ENCODE peak calls at places on chromosomes 11 and 22, in eight cellular contexts. One of them, this sample, is unnamed. For H3K9me3, the result is how much of the 10 kb centered on the place peaks cover.

GRCh38 chr11:45859661-45860140 is 12.4 kb downstream of the CRY2 start:
- DNase-seq in WERI-Rb-1: no peak
- DNase-seq in right lobe of liver: peak
- DNase-seq in A549: no peak
- DNase-seq in right atrium auricular region: peak
- DNase-seq in naive thymus-derived CD4-positive, alpha-beta T cell: no peak
- DNase-seq in tibial nerve: peak
- DNase-seq in effector memory CD4-positive, alpha-beta T cell: no peak
- DNase-seq in this sample: peak

GRCh38 chr22:24367841-24368240 is 59.6 kb upstream of the ADORA2A start:
- DNase-seq in effector memory CD4-positive, alpha-beta T cell: no peak
- DNase-seq in A549: no peak
- DNase-seq in tibial nerve: no peak
- DNase-seq in right lobe of liver: no peak
- DNase-seq in WERI-Rb-1: no peak
- DNase-seq in right atrium auricular region: no peak
- DNase-seq in naive thymus-derived CD4-positive, alpha-beta T cell: no peak
- DNase-seq in this sample: no peak

GRCh38 chr11:62556102-62556871 is 9.7 kb upstream of the AHNAK start:
- DNase-seq in right atrium auricular region: peak
- DNase-seq in A549: peak
- DNase-seq in right lobe of liver: no peak
- DNase-seq in effector memory CD4-positive, alpha-beta T cell: peak
- DNase-seq in naive thymus-derived CD4-positive, alpha-beta T cell: peak
- DNase-seq in WERI-Rb-1: peak
- DNase-seq in tibial nerve: peak
- DNase-seq in this sample: peak

GRCh38 chr22:19717691-19718254 is 3.5 kb downstream of the SEPTIN5 start:
- DNase-seq in right atrium auricular region: no peak
- DNase-seq in effector memory CD4-positive, alpha-beta T cell: peak
- DNase-seq in right lobe of liver: peak
- DNase-seq in tibial nerve: peak
- DNase-seq in naive thymus-derived CD4-positive, alpha-beta T cell: peak
- DNase-seq in A549: peak
- DNase-seq in WERI-Rb-1: peak
- DNase-seq in this sample: peak

GRCh38 chr11:47108214-47108613 is 68.5 kb downstream of the ARFGAP2 start:
- DNase-seq in right atrium auricular region: no peak
- DNase-seq in A549: no peak
- DNase-seq in tibial nerve: no peak
- DNase-seq in naive thymus-derived CD4-positive, alpha-beta T cell: no peak
- DNase-seq in right lobe of liver: no peak
- DNase-seq in WERI-Rb-1: no peak
- DNase-seq in effector memory CD4-positive, alpha-beta T cell: no peak
- DNase-seq in this sample: no peak

GRCh38 chr11:36454991-36455611 is 55.0 kb downstream of the TRAF6 start:
- DNase-seq in right lobe of liver: no peak
- DNase-seq in right atrium auricular region: no peak
- DNase-seq in WERI-Rb-1: no peak
- DNase-seq in tibial nerve: no peak
- DNase-seq in effector memory CD4-positive, alpha-beta T cell: no peak
- DNase-seq in naive thymus-derived CD4-positive, alpha-beta T cell: no peak
- DNase-seq in A549: no peak
- DNase-seq in this sample: no peak

GRCh38 chr11:69249641-69250502 is 44.1 kb upstream of the MYEOV start:
- DNase-seq in effector memory CD4-positive, alpha-beta T cell: no peak
- DNase-seq in A549: no peak
- DNase-seq in naive thymus-derived CD4-positive, alpha-beta T cell: no peak
- DNase-seq in WERI-Rb-1: no peak
- DNase-seq in right atrium auricular region: no peak
- DNase-seq in tibial nerve: no peak
- DNase-seq in right lobe of liver: peak
- DNase-seq in this sample: peak

GRCh38 chr11:79708319-79708928 is 267.6 kb upstream of the TENM4 start:
- DNase-seq in WERI-Rb-1: peak
- DNase-seq in tibial nerve: no peak
- DNase-seq in right lobe of liver: no peak
- DNase-seq in right atrium auricular region: no peak
- DNase-seq in naive thymus-derived CD4-positive, alpha-beta T cell: no peak
- DNase-seq in A549: peak
- DNase-seq in effector memory CD4-positive, alpha-beta T cell: no peak
- DNase-seq in this sample: no peak

GRCh38 chr11:126268361-126268707 is 361 bp downstream of the SRPRA start:
- DNase-seq in right lobe of liver: no peak
- DNase-seq in tibial nerve: no peak
- DNase-seq in naive thymus-derived CD4-positive, alpha-beta T cell: no peak
- DNase-seq in A549: peak
- DNase-seq in WERI-Rb-1: no peak
- DNase-seq in right atrium auricular region: no peak
- DNase-seq in effector memory CD4-positive, alpha-beta T cell: no peak
- DNase-seq in this sample: peak

DNA sequence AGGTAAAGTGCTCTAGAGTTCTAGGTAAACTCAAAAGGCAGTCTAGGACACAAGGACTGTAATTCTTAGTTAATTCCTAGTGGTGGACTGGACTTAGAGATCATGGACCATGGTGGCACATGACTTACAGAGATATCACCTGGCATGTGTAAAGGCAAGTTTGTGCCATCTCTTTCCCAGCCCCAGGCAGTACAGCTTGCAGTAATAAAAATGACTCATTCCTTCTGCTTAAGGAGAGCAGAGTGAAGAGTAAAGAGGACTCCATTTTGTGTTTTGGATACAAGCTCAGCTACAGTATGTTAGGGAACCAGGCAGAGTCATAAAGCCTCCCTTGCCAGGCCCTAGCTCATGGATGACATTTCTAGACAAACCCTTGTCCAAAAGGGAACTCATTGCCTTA is 629.9 kb downstream of the JRKL start:
- DNase-seq in naive thymus-derived CD4-positive, alpha-beta T cell: no peak
- DNase-seq in right lobe of liver: no peak
- DNase-seq in WERI-Rb-1: no peak
- DNase-seq in tibial nerve: no peak
- DNase-seq in A549: no peak
- DNase-seq in right atrium auricular region: no peak
- DNase-seq in effector memory CD4-positive, alpha-beta T cell: no peak
- DNase-seq in this sample: no peak
- H3K27ac ChIP-seq in naive thymus-derived CD4-positive, alpha-beta T cell: no peak
- H3K27ac ChIP-seq in right lobe of liver: no peak
- H3K27ac ChIP-seq in WERI-Rb-1: no peak
- H3K27ac ChIP-seq in tibial nerve: no peak
- H3K27ac ChIP-seq in A549: no peak
- H3K27ac ChIP-seq in right atrium auricular region: no peak
- H3K27ac ChIP-seq in effector memory CD4-positive, alpha-beta T cell: no peak
- H3K27ac ChIP-seq in this sample: no peak

DNA sequence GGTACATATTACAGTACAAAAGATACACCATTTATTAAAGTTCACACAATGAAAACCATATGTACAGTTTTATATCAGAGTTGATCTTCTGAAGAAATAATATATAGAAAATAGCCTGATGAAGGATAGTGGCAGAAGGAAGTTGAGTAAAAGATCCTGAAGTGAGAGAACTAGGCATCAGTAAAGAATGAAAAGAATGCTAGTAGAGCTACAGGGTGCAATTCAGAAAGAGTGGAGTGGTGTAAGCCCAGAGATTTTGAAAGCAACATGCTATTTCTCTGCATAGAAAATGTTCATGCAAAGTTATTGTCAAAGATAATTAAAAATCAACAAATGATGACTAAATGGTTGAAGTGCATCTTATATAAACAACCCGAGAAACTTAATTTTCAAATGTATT is 1552.7 kb upstream of the TENM4 start:
- DNase-seq in A549: no peak
- DNase-seq in naive thymus-derived CD4-positive, alpha-beta T cell: no peak
- DNase-seq in right atrium auricular region: no peak
- DNase-seq in WERI-Rb-1: no peak
- DNase-seq in tibial nerve: no peak
- DNase-seq in right lobe of liver: no peak
- DNase-seq in effector memory CD4-positive, alpha-beta T cell: no peak
- DNase-seq in this sample: no peak
- H3K4me3 ChIP-seq in A549: no peak
- H3K4me3 ChIP-seq in naive thymus-derived CD4-positive, alpha-beta T cell: no peak
- H3K4me3 ChIP-seq in right atrium auricular region: no peak
- H3K4me3 ChIP-seq in WERI-Rb-1: no peak
- H3K4me3 ChIP-seq in tibial nerve: no peak
- H3K4me3 ChIP-seq in right lobe of liver: no peak
- H3K4me3 ChIP-seq in effector memory CD4-positive, alpha-beta T cell: no peak
- H3K4me3 ChIP-seq in this sample: no peak

GRCh38 chr11:58801302-58801701 is 43.2 kb downstream of the GLYATL2 start:
- DNase-seq in WERI-Rb-1: no peak
- DNase-seq in right atrium auricular region: no peak
- DNase-seq in naive thymus-derived CD4-positive, alpha-beta T cell: no peak
- DNase-seq in tibial nerve: no peak
- DNase-seq in effector memory CD4-positive, alpha-beta T cell: no peak
- DNase-seq in A549: no peak
- DNase-seq in right lobe of liver: no peak
- DNase-seq in this sample: no peak

GRCh38 chr11:58801974-58802545 is 42.4 kb downstream of the GLYATL2 start:
- DNase-seq in tibial nerve: no peak
- DNase-seq in right lobe of liver: no peak
- DNase-seq in A549: no peak
- DNase-seq in naive thymus-derived CD4-positive, alpha-beta T cell: no peak
- DNase-seq in WERI-Rb-1: no peak
- DNase-seq in effector memory CD4-positive, alpha-beta T cell: no peak
- DNase-seq in right atrium auricular region: no peak
- DNase-seq in this sample: no peak

DNA sequence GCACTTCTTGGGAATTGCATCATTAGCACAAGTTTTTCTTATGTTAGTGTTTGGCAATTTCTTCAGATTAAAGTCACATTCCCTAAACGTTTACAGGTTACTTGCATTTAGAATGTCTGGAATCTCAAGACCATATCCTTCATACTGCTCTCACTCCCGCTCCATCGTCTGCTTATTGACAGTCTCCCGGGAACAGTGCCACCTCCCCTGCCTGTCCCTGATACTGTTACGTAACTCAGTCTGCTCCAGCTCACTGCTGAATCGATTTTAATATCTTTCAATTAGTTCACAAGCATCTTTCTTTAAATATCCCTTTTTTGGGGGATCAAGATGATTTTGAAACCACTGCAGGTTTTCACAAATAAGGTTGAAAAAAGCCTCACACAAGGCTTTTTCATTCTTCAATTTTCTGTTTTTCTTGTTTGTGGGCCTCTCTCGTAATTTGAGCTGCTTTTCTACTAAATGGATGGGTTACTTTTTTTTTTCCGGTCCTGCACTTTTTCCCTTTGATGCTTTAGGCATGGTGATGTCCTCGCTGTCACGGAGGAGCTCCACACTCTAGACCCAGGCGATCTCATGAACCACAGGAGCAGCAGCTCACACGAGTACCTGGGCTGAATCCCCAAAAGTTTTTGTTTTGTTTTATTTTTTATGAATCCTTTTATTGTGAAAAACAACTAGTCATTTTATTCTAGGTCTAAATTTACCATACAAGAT is 48.0 kb downstream of the GLYATL2 start:
- DNase-seq in right lobe of liver: peak
- DNase-seq in naive thymus-derived CD4-positive, alpha-beta T cell: no peak
- DNase-seq in A549: no peak
- DNase-seq in tibial nerve: no peak
- DNase-seq in WERI-Rb-1: no peak
- DNase-seq in effector memory CD4-positive, alpha-beta T cell: no peak
- DNase-seq in right atrium auricular region: no peak
- DNase-seq in this sample: no peak
- H3K9me3 ChIP-seq in right lobe of liver: under half
- H3K9me3 ChIP-seq in naive thymus-derived CD4-positive, alpha-beta T cell: under half
- H3K9me3 ChIP-seq in A549: under half
- H3K9me3 ChIP-seq in tibial nerve: under half
- H3K9me3 ChIP-seq in WERI-Rb-1: under half
- H3K9me3 ChIP-seq in effector memory CD4-positive, alpha-beta T cell: under half
- H3K9me3 ChIP-seq in right atrium auricular region: under half
- H3K9me3 ChIP-seq in this sample: under half

GRCh38 chr11:65932558-65932919 is 12.7 kb upstream of the TSGA10IP start:
- DNase-seq in right lobe of liver: no peak
- DNase-seq in effector memory CD4-positive, alpha-beta T cell: no peak
- DNase-seq in tibial nerve: no peak
- DNase-seq in right atrium auricular region: no peak
- DNase-seq in naive thymus-derived CD4-positive, alpha-beta T cell: no peak
- DNase-seq in WERI-Rb-1: peak
- DNase-seq in A549: peak
- DNase-seq in this sample: no peak

GRCh38 chr11:65927904-65928397 is 8.7 kb downstream of the DRAP1 start:
- DNase-seq in right lobe of liver: no peak
- DNase-seq in A549: no peak
- DNase-seq in naive thymus-derived CD4-positive, alpha-beta T cell: peak
- DNase-seq in effector memory CD4-positive, alpha-beta T cell: peak
- DNase-seq in tibial nerve: no peak
- DNase-seq in WERI-Rb-1: no peak
- DNase-seq in right atrium auricular region: no peak
- DNase-seq in this sample: no peak

GRCh38 chr11:65931773-65932557 is 12.7 kb downstream of the DRAP1 start:
- DNase-seq in tibial nerve: no peak
- DNase-seq in right lobe of liver: no peak
- DNase-seq in A549: no peak
- DNase-seq in naive thymus-derived CD4-positive, alpha-beta T cell: no peak
- DNase-seq in WERI-Rb-1: no peak
- DNase-seq in effector memory CD4-positive, alpha-beta T cell: no peak
- DNase-seq in right atrium auricular region: no peak
- DNase-seq in this sample: no peak

GRCh38 chr11:65925397-65925796 is 6.2 kb downstream of the DRAP1 start:
- DNase-seq in right atrium auricular region: no peak
- DNase-seq in naive thymus-derived CD4-positive, alpha-beta T cell: no peak
- DNase-seq in tibial nerve: no peak
- DNase-seq in right lobe of liver: no peak
- DNase-seq in A549: no peak
- DNase-seq in effector memory CD4-positive, alpha-beta T cell: no peak
- DNase-seq in WERI-Rb-1: no peak
- DNase-seq in this sample: no peak

GRCh38 chr11:65928667-65929066 is 9.4 kb downstream of the DRAP1 start:
- DNase-seq in naive thymus-derived CD4-positive, alpha-beta T cell: no peak
- DNase-seq in right atrium auricular region: no peak
- DNase-seq in A549: no peak
- DNase-seq in tibial nerve: no peak
- DNase-seq in WERI-Rb-1: no peak
- DNase-seq in right lobe of liver: no peak
- DNase-seq in effector memory CD4-positive, alpha-beta T cell: no peak
- DNase-seq in this sample: no peak
- H3K27ac ChIP-seq in naive thymus-derived CD4-positive, alpha-beta T cell: peak
- H3K27ac ChIP-seq in right atrium auricular region: no peak
- H3K27ac ChIP-seq in A549: no peak
- H3K27ac ChIP-seq in tibial nerve: no peak
- H3K27ac ChIP-seq in WERI-Rb-1: no peak
- H3K27ac ChIP-seq in right lobe of liver: no peak
- H3K27ac ChIP-seq in effector memory CD4-positive, alpha-beta T cell: peak
- H3K27ac ChIP-seq in this sample: no peak

DNA sequence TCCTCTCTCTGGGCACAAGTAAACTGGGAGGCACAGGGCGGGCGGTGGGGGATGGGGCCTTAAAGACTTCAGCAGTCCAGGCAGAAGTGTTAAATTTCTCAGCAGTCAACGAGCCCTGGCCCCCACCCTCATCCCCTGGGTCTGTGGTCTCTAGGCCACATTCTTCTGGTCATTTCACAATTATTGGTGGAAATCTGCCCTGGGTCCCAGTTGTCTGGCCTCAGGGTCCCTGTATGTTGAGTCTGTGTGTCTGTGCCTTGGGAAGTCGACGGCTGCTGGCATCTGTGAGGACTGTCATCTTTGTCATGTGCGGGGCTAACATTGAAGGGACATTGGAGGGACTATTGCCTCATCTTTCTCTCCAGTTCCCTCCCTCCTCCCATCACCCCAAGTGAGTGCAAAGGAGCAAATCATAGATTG is 1.7 kb downstream of the TSPAN18 start:
- DNase-seq in effector memory CD4-positive, alpha-beta T cell: no peak
- DNase-seq in A549: no peak
- DNase-seq in tibial nerve: no peak
- DNase-seq in WERI-Rb-1: no peak
- DNase-seq in right atrium auricular region: no peak
- DNase-seq in right lobe of liver: no peak
- DNase-seq in naive thymus-derived CD4-positive, alpha-beta T cell: no peak
- DNase-seq in this sample: no peak
- H3K4me3 ChIP-seq in effector memory CD4-positive, alpha-beta T cell: peak
- H3K4me3 ChIP-seq in A549: no peak
- H3K4me3 ChIP-seq in tibial nerve: no peak
- H3K4me3 ChIP-seq in WERI-Rb-1: no peak
- H3K4me3 ChIP-seq in right atrium auricular region: peak
- H3K4me3 ChIP-seq in right lobe of liver: no peak
- H3K4me3 ChIP-seq in naive thymus-derived CD4-positive, alpha-beta T cell: peak
- H3K4me3 ChIP-seq in this sample: peak

This sample was measured in upper lobe of right lung.